ENCODE peak calls at places on chromosomes 1 and 21, in nine cellular contexts. Z is fibroblast of lung; O is stimulated activated CD8-positive, alpha-beta memory T cell treated with anti-CD3 and anti-CD28 coated beads, Interleukin-4, amount 100 ng/mL, for 1 hour; E is DMS153; N is ovary; V is activated CD8-positive, alpha-beta memory T cell treated with anti-CD3 and anti-CD28 coated beads, Interleukin-2, amount 10 ng/mL, durations not matched to agents 7 days and 5 days; L is LoVo; B is NCI-H1694; A is SW480. D is an unnamed sample.
A peak's percentile ranks its signal among the peaks of the same experiment; 100 is the strongest.

GRCh38 chr1:185050823-185051451 is 5.6 kb downstream of the RNF2 start:
- DNase-seq in Z (no peak), O (no peak), E (no peak), N (no peak), V (no peak), L (no peak), B (no peak), A (no peak), D (no peak)

GRCh38 chr1:212638419-212639151 is 30.0 kb downstream of the ATF3 start:
- DNase-seq in Z (peak; percentile 24), O (no peak), E (no peak), N (no peak), V (peak; percentile 40), L (no peak), B (no peak), A (no peak), D (no peak)

GRCh38 chr1:66552829-66553228 is 18.9 kb downstream of the SGIP1 start:
- DNase-seq in Z (peak; percentile 63), O (no peak), E (no peak), N (peak; percentile 36), V (no peak), L (no peak), B (no peak), A (no peak), D (no peak)

GRCh38 chr1:231807498-231807897 is 180.9 kb downstream of the DISC1 start:
- DNase-seq in Z (peak; percentile 8), O (no peak), E (no peak), N (no peak), V (no peak), L (no peak), B (peak; percentile 77), A (no peak), D (no peak)

GRCh38 chr1:218847966-218848365 is 325.7 kb upstream of the LYPLAL1 start:
- DNase-seq in Z (no peak), O (no peak), E (no peak), N (no peak), V (no peak), L (no peak), B (no peak), A (no peak), D (no peak)

GRCh38 chr1:221795400-221795799 is 53.5 kb upstream of the DUSP10 start:
- DNase-seq in Z (no peak), O (no peak), E (no peak), N (no peak), V (no peak), L (no peak), B (no peak), A (no peak), D (no peak)

GRCh38 chr1:60090662-60091061 is 17.1 kb upstream of the C1orf87 start:
- DNase-seq in Z (peak; percentile 52), O (no peak), E (no peak), N (no peak), V (no peak), L (no peak), B (no peak), A (no peak), D (no peak)

GRCh38 chr1:176791911-176792310 is 328.9 kb downstream of the PAPPA2 start:
- DNase-seq in Z (no peak), O (no peak), E (no peak), N (no peak), V (no peak), L (no peak), B (no peak), A (no peak), D (no peak)

GRCh38 chr1:230153655-230154296 is 86.7 kb downstream of the GALNT2 start:
- DNase-seq in Z (peak; percentile 87), O (no peak), E (no peak), N (no peak), V (no peak), L (no peak), B (no peak), A (no peak), D (peak; percentile 59)

GRCh38 chr21:42199488-42200463 is 19.2 kb upstream of the ABCG1 start:
- DNase-seq in Z (peak; percentile 83), O (no peak), E (peak; percentile 42), N (no peak), V (no peak), L (peak; percentile 11), B (no peak), A (peak; percentile 94), D (no peak)

GRCh38 chr1:235468009-235468408 is 36.2 kb downstream of the B3GALNT2 start:
- DNase-seq in Z (peak; percentile 64), O (no peak), E (no peak), N (no peak), V (no peak), L (no peak), B (no peak), A (no peak), D (no peak)

GRCh38 chr1:77625250-77625649 is 57.2 kb downstream of the ZZZ3 start:
- DNase-seq in Z (no peak), O (no peak), E (no peak), N (no peak), V (no peak), L (no peak), B (no peak), A (no peak), D (no peak)